ENCODE peak calls at places on chromosome 5, in ten cellular contexts. D, M, V, Z, S, O, H, C, E and F are unnamed samples.

GRCh38 chr5:161585798-161586197 is 39.3 kb upstream of the GABRB2 start:
- DNase-seq in C (no peak), Z (no peak), E (no peak), V (no peak), S (no peak), O (no peak), H (no peak), M (no peak), D (no peak), F (no peak)

GRCh38 chr5:55438931-55439477 is 95.8 kb downstream of the PLPP1 start:
- DNase-seq in M (peak), H (no peak), D (peak), S (peak), V (peak), O (peak), Z (no peak), C (no peak), E (no peak), F (no peak)

GRCh38 chr5:96324708-96325107 is 108.3 kb downstream of the PCSK1 start:
- DNase-seq in S (peak), C (no peak), E (no peak), M (peak), V (peak), O (no peak), H (no peak), D (peak), Z (no peak), F (no peak)

GRCh38 chr5:10913846-10914245 is 152.8 kb upstream of the DAP start:
- DNase-seq in C (no peak), M (peak), S (peak), H (no peak), E (no peak), D (peak), Z (no peak), V (peak), O (peak), F (no peak)

GRCh38 chr5:78768781-78769380 is 120.3 kb upstream of the LHFPL2 start:
- DNase-seq in Z (no peak), C (no peak), O (no peak), V (no peak), H (no peak), E (no peak), M (no peak), D (no peak), S (no peak), F (no peak)

GRCh38 chr5:168860081-168860480 is 280.9 kb upstream of the PANK3 start:
- DNase-seq in V (no peak), H (no peak), E (no peak), M (no peak), S (no peak), O (no peak), Z (no peak), D (no peak), C (no peak), F (no peak)

GRCh38 chr5:3277590-3278196 is 317.9 kb upstream of the IRX1 start:
- DNase-seq in C (no peak), D (no peak), E (no peak), S (no peak), M (no peak), Z (no peak), V (no peak), H (no peak), O (no peak), F (no peak)

GRCh38 chr5:171840701-171841522 is 55.3 kb downstream of the SMIM23 start:
- DNase-seq in S (no peak), H (no peak), E (no peak), M (no peak), C (no peak), D (no peak), Z (no peak), O (no peak), V (no peak), F (no peak)

GRCh38 chr5:56264417-56265025 is 31.4 kb upstream of the ANKRD55 start:
- DNase-seq in C (no peak), S (peak), V (peak), O (peak), E (no peak), M (peak), H (no peak), Z (no peak), D (peak), F (no peak)

GRCh38 chr5:179801304-179802206 is 5.1 kb downstream of the MGAT4B start:
- DNase-seq in S (peak), V (peak), Z (peak), O (peak), D (peak), H (peak), C (peak), M (peak), E (peak), F (no peak)

GRCh38 chr5:5317976-5318375 is 104.5 kb upstream of the ICE1 start:
- DNase-seq in E (no peak), S (no peak), C (no peak), M (no peak), H (no peak), D (no peak), O (no peak), Z (no peak), V (no peak), F (no peak)

GRCh38 chr5:73709536-73710129 is 83.6 kb downstream of the ARHGEF28 start:
- DNase-seq in O (no peak), V (no peak), M (peak), D (peak), Z (no peak), C (no peak), S (peak), E (no peak), H (no peak), F (no peak)

GRCh38 chr5:107203231-107203630 is 467.5 kb downstream of the EFNA5 start:
- DNase-seq in O (no peak), D (peak), E (no peak), S (no peak), V (no peak), Z (no peak), C (no peak), H (no peak), M (no peak), F (no peak)

GRCh38 chr5:6822556-6823343 is 109.5 kb downstream of the TENT4A start:
- DNase-seq in V (no peak), D (no peak), C (no peak), M (no peak), H (no peak), E (no peak), S (no peak), Z (no peak), O (no peak), F (no peak)

GRCh38 chr5:129962506-129962905 is 58.2 kb downstream of the CHSY3 start:
- DNase-seq in O (no peak), E (no peak), Z (no peak), D (peak), V (no peak), H (no peak), C (no peak), S (no peak), M (no peak), F (no peak)

GRCh38 chr5:79831910-79832309 is 142.3 kb downstream of the CMYA5 start:
- DNase-seq in D (peak), C (peak), H (no peak), E (no peak), M (no peak), S (peak), V (no peak), O (no peak), Z (no peak), F (no peak)

GRCh38 chr5:3122985-3123762 is 371.7 kb upstream of the IRX2 start:
- DNase-seq in H (no peak), Z (no peak), S (no peak), M (no peak), V (no peak), D (no peak), C (no peak), E (no peak), O (no peak), F (no peak)

GRCh38 chr5:51271261-51271660 is 112.0 kb upstream of the ISL1 start:
- DNase-seq in C (no peak), S (no peak), M (no peak), V (no peak), Z (no peak), H (no peak), E (no peak), O (no peak), D (no peak), F (no peak)

GRCh38 chr5:167573274-167574127 is 717.9 kb upstream of the WWC1 start:
- DNase-seq in M (peak), E (no peak), Z (no peak), H (no peak), S (peak), D (peak), O (no peak), C (peak), V (no peak), F (no peak)

GRCh38 chr5:34959323-34959722 is 30.0 kb downstream of the DNAJC21 start:
- DNase-seq in O (no peak), E (no peak), V (no peak), D (peak), C (no peak), H (no peak), M (peak), S (peak), Z (no peak), F (peak)

GRCh38 chr5:88683506-88684135 is 199.4 kb downstream of the MEF2C start:
- DNase-seq in M (no peak), C (no peak), O (no peak), H (no peak), Z (no peak), V (peak), S (no peak), E (no peak), D (no peak), F (no peak)

GRCh38 chr5:30401479-30402058 is 791.9 kb upstream of the CDH6 start:
- DNase-seq in M (peak), E (no peak), O (no peak), D (no peak), H (no peak), S (no peak), V (peak), Z (no peak), C (peak), F (no peak)

GRCh38 chr5:138230981-138231589 is 18.0 kb upstream of the CDC23 start:
- DNase-seq in D (no peak), H (peak), Z (no peak), S (peak), M (peak), O (no peak), C (no peak), V (peak), E (no peak), F (no peak)

GRCh38 chr5:68289576-68289975 is 74.0 kb downstream of the PIK3R1 start:
- DNase-seq in V (no peak), Z (no peak), D (no peak), C (no peak), E (no peak), M (no peak), S (no peak), H (no peak), O (no peak), F (no peak)
- H3K4me3 ChIP-seq in V (no peak), Z (peak), D (peak), C (peak), E (no peak), M (no peak), S (peak), H (peak), O (no peak), F (no peak)

GRCh38 chr5:177427919-177428573 is 1.6 kb downstream of the GRK6 start:
- DNase-seq in M (no peak), E (no peak), H (no peak), C (no peak), S (no peak), D (no peak), Z (peak), V (no peak), O (no peak), F (no peak)
- TF ChIP-seq CTCF in M (no peak), E (no peak), H (no peak), C (no peak), S (no peak), D (no peak), Z (no peak), V (no peak), O (no peak), F (no peak)

DNA sequence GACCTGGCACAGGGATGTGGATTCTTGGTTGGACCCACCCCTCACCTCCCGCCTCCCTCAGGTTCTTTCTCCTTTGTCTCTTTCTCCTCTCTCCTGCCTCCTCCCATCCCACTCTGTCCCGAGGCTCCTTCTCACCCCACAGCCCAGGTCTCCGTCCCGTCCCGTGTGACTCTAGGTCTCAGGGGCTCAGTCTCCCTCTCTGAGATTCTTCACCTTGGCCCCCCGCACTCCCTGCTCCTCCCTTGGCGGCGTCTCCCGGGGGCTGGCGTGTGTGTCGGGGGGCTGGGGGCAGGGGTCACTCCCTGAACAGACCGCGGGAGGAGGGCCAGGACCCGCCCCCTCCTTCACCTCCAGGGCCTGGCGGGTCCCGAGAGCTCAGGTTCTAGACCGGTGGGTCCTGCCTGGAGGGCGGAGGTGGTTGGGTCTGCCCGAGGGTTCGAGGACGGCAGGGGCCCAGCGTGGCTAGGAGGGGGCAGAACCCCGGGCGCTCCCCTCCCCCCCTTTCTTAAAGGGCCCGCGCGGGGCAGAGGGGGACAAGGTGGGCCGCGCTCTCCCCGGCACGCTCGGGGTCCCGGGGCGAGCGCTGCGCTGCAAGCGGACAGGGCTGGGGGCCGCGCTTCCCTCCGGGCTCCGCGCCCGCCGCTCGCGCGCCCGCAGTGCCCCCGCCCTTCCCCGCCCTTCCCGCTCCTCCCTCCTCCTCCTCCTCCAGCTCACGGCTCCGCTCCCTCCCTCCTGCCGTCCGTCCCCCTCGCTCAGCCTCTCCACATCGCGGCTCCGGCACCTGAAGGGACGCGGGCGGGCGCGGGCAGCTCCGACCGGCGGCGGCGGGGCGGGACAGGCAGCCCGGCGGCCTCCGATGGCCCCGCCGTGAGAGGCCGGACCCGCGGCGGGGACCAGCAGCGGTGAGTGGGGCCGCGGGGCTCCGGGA is at the start of gene PSD2:
- DNase-seq in H (no peak), Z (peak), S (no peak), O (no peak), M (no peak), E (no peak), D (peak), C (no peak), V (no peak), F (no peak)
- H3K4me3 ChIP-seq in H (peak), Z (peak), S (no peak), O (no peak), M (no peak), E (peak), D (peak), C (peak), V (peak), F (no peak)

GRCh38 chr5:136639616-136640015 is 274.3 kb upstream of the TRPC7 start:
- DNase-seq in E (no peak), Z (no peak), S (no peak), C (no peak), M (no peak), O (no peak), H (no peak), D (no peak), V (no peak), F (no peak)

GRCh38 chr5:136642976-136643375 is 277.6 kb upstream of the TRPC7 start:
- DNase-seq in S (no peak), H (no peak), Z (no peak), M (no peak), C (no peak), O (no peak), E (no peak), D (no peak), V (no peak), F (no peak)

GRCh38 chr5:136636001-136636400 is 270.7 kb upstream of the TRPC7 start:
- DNase-seq in M (no peak), Z (no peak), O (no peak), S (no peak), C (no peak), V (no peak), E (no peak), D (no peak), H (no peak), F (no peak)

DNA sequence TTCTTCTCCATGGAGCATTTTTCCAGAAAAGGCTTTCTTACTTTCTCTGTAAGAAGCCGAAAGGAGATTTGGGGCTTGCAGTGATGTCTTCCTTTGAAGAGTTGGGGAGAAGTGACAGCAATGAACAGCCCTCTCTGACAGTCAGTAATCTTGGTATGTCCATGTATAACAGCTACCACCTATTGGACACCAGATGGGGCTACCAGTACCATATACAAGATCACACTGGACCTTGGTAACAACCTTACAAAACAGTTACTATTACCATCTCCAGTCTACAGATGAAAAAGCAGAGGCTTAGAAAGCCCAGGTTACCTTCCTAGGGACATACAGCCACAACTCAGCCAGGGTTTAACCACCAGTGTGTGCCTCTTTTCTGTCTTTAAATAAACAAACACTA is 272.7 kb upstream of the TRPC7 start:
- DNase-seq in Z (no peak), D (peak), C (no peak), M (peak), H (no peak), E (no peak), S (peak), V (no peak), O (no peak), F (no peak)
- TF ChIP-seq CTCF in Z (no peak), D (no peak), C (no peak), M (no peak), H (no peak), E (no peak), S (no peak), V (no peak), O (no peak), F (no peak)

GRCh38 chr5:54098267-54098666 is 212.1 kb downstream of the ARL15 start:
- DNase-seq in Z (no peak), C (no peak), S (no peak), D (no peak), H (no peak), M (no peak), O (no peak), E (no peak), V (no peak), F (no peak)
- H3K4me3 ChIP-seq in Z (no peak), C (no peak), S (no peak), D (no peak), H (no peak), M (no peak), O (no peak), E (no peak), V (no peak), F (no peak)

DNA sequence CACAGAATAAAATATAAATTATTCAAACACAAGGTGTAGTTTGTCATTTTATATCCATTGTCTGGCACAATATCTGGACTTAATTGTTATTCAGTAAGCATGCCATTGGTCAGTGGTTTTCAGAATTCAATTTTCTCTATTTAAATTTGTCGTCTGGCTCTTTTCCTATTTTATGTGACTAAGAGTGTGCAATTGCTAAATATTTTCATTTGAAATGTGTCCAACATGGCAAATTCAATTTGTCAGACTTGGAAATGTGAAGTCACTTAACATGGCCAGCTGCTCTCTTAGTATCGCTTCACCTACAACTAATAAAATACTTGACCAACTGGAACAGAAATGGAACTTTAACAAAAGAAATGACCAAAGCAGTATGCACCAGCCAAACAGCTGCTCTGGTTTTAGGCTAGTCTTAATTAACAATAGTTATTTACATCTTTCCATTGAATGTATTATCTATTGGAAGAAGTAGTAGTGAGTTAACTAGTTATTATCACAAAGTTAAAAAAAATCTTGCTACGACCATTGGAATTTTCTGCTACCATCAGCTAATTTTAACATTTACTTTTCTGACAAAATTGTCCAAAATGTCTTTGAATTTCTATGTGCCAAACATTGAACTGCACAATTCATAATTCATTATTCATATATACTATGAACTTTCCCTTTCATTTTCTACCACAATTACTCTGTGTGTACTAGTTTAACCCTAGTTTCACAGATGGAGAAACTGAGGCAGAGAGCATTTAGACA is 720.7 kb upstream of the FAM174A start:
- DNase-seq in H (no peak), D (no peak), C (no peak), M (no peak), V (no peak), S (no peak), Z (no peak), E (no peak), O (no peak), F (no peak)
- TF ChIP-seq CTCF in H (no peak), D (no peak), C (no peak), M (no peak), V (no peak), S (no peak), Z (no peak), E (no peak), O (no peak), F (no peak)

GRCh38 chr5:43602818-43603534 is at the start of gene NNT:
- DNase-seq in H (peak), S (peak), D (peak), C (peak), M (peak), E (peak), O (peak), V (peak), Z (peak), F (peak)
- H3K4me3 ChIP-seq in H (peak), S (peak), D (peak), C (peak), M (peak), E (peak), O (peak), V (peak), Z (peak), F (peak)

GRCh38 chr5:40879163-40879942 is 29.9 kb upstream of the C7 start:
- DNase-seq in E (no peak), O (no peak), Z (no peak), V (peak), M (peak), C (no peak), S (peak), D (peak), H (no peak), F (no peak)
- TF ChIP-seq CTCF in E (peak), O (peak), Z (peak), V (peak), M (peak), C (peak), S (peak), D (peak), H (peak), F (peak)

DNA sequence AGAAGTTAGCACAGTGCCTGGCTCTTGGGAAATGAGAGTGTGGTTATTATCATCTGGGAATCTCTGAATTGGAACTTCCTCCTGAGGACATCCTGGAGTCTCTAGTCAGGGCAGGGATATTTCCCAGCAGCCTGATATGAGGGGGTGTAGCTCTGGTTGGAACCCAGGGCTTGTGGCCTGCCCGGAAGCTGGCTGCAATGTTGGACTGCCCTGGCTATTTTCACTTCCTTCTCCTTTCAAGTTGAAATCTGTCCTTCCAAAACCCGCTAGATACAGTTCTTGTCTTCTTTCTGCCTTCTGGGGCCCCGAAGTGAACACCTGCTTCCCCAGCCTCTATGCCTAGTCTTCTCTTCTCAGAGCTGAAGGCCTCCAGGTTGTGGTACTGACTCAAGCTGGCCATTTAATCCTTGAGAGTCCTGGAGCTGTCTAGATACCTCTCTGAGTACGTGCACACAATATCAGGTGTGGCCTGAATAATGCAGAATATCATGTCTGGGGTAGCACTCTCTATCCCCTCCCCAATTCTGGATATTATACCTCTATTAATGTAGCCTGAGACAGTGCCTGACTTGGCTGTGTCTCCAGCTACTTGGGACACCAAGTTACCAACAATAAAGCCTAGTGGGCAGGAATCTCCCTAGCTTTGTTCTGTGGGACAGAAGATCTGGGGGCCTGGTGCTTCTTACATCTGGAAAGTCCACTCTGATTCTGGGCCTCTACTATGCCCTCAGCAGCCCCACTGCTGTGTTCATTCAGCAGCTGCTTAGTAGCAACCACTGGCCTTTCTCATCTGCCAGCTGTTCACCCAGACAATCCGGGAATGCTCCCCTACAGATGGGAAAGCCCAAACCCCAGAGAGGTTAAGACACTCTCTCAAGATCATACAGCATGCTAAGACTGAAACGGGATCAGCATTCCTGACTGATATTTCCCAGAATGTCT is 45.0 kb downstream of the SLC6A7 start:
- DNase-seq in V (no peak), Z (peak), M (no peak), C (no peak), S (no peak), O (no peak), E (no peak), H (no peak), D (no peak), F (no peak)
- H3K4me3 ChIP-seq in V (no peak), Z (no peak), M (no peak), C (no peak), S (no peak), O (no peak), E (no peak), H (no peak), D (no peak), F (no peak)